ENCODE peak calls at places on chromosomes 11 and 22, in nine cellular contexts. L is spleen, X is HCT116, D is heart left ventricle, A is ovary, U is K562, C is transverse colon, H is uterus, W is right lobe of liver. G is an unnamed sample.

GRCh38 chr11:62708423-62709261 is 1.2 kb downstream of the GNG3 start:
- DNase-seq in L (peak; percentile 90), X (no peak), D (no peak), A (peak; percentile 59), U (no peak), C (peak; percentile 54), H (peak; percentile 53), W (no peak), G (peak; percentile 67)

GRCh38 chr11:63663809-63664208 is 7.4 kb downstream of the ATL3 start:
- DNase-seq in L (no peak), X (no peak), D (no peak), A (no peak), U (no peak), C (no peak), H (no peak), W (no peak), G (no peak)

GRCh38 chr22:47168441-47168840 is 406.0 kb downstream of the TBC1D22A start:
- DNase-seq in L (peak; percentile 41), X (no peak), D (peak; percentile 7), A (no peak), U (no peak), C (peak; percentile 4), H (no peak), W (peak; percentile 29), G (peak; percentile 4)

GRCh38 chr11:15947681-15948648 is 408.4 kb downstream of the SOX6 start:
- DNase-seq in L (no peak), X (no peak), D (no peak), A (no peak), U (no peak), C (no peak), H (no peak), W (peak; percentile 94), G (no peak)

GRCh38 chr11:2998073-2998850 is 6.1 kb upstream of the NAP1L4 start:
- DNase-seq in L (no peak), X (no peak), D (no peak), A (no peak), U (peak; percentile 51), C (peak; percentile 42), H (no peak), W (peak; percentile 27), G (no peak)

GRCh38 chr22:40241200-40241763 is 63.6 kb downstream of the TNRC6B start:
- DNase-seq in L (no peak), X (no peak), D (no peak), A (no peak), U (no peak), C (no peak), H (no peak), W (no peak), G (no peak)

GRCh38 chr22:42468841-42469240 is 36.6 kb upstream of the NFAM1 start:
- DNase-seq in L (no peak), X (no peak), D (no peak), A (no peak), U (peak; percentile 17), C (no peak), H (no peak), W (no peak), G (no peak)

GRCh38 chr11:20937826-20938225 is 268.4 kb downstream of the NELL1 start:
- DNase-seq in L (no peak), X (no peak), D (no peak), A (no peak), U (no peak), C (no peak), H (no peak), W (no peak), G (no peak)

GRCh38 chr11:62337682-62338181 is 484 bp downstream of the ASRGL1 start:
- DNase-seq in L (peak; percentile 80), X (no peak), D (peak; percentile 28), A (peak; percentile 23), U (peak; percentile 40), C (peak; percentile 35), H (no peak), W (peak; percentile 49), G (peak; percentile 58)

GRCh38 chr22:48744967-48745841 is 1082.5 kb downstream of the BRD1 start:
- DNase-seq in L (peak; percentile 63), X (no peak), D (no peak), A (no peak), U (no peak), C (no peak), H (no peak), W (no peak), G (no peak)

GRCh38 chr11:61083601-61084147 is 18.6 kb upstream of the CD5 start:
- DNase-seq in L (no peak), X (no peak), D (no peak), A (no peak), U (no peak), C (no peak), H (no peak), W (no peak), G (no peak)

GRCh38 chr11:68596231-68596630 is 88.1 kb upstream of the GAL start:
- DNase-seq in L (no peak), X (no peak), D (no peak), A (no peak), U (no peak), C (no peak), H (no peak), W (no peak), G (no peak)

GRCh38 chr11:72243567-72244316 is at the start of gene PHOX2A:
- DNase-seq in L (no peak), X (no peak), D (no peak), A (no peak), U (no peak), C (no peak), H (no peak), W (no peak), G (peak; percentile 45)

GRCh38 chr11:111407652-111408051 is 28.6 kb upstream of the POU2AF1 start:
- DNase-seq in L (no peak), X (no peak), D (no peak), A (no peak), U (no peak), C (no peak), H (no peak), W (no peak), G (no peak)

GRCh38 chr11:6746086-6746618 is 25.6 kb downstream of the OR2AG2 start:
- DNase-seq in L (peak; percentile 82), X (no peak), D (no peak), A (no peak), U (no peak), C (peak; percentile 55), H (no peak), W (no peak), G (no peak)

GRCh38 chr22:40727607-40728325 is 48.5 kb downstream of the MCHR1 start:
- DNase-seq in L (no peak), X (no peak), D (no peak), A (no peak), U (no peak), C (no peak), H (no peak), W (no peak), G (no peak)

GRCh38 chr22:32527756-32528155 is 53.1 kb downstream of the FBXO7 start:
- DNase-seq in L (no peak), X (no peak), D (no peak), A (no peak), U (peak; percentile 21), C (no peak), H (no peak), W (no peak), G (no peak)

GRCh38 chr11:61797263-61797944 is 4.7 kb downstream of the FEN1 start:
- DNase-seq in L (peak; percentile 76), X (peak; percentile 76), D (peak; percentile 82), A (peak; percentile 82), U (no peak), C (peak; percentile 83), H (peak; percentile 86), W (peak; percentile 81), G (peak; percentile 80)

GRCh38 chr11:93116641-93117577 is 80.9 kb downstream of the SLC36A4 start:
- DNase-seq in L (no peak), X (no peak), D (no peak), A (no peak), U (no peak), C (peak; percentile 86), H (no peak), W (no peak), G (no peak)

GRCh38 chr11:73781303-73781702 is 6.4 kb upstream of the MRPL48 start:
- DNase-seq in L (no peak), X (no peak), D (no peak), A (no peak), U (no peak), C (no peak), H (no peak), W (no peak), G (no peak)

GRCh38 chr11:22732588-22732987 is 66.2 kb downstream of the GAS2 start:
- DNase-seq in L (no peak), X (no peak), D (no peak), A (no peak), U (no peak), C (no peak), H (no peak), W (no peak), G (no peak)

GRCh38 chr11:122765487-122766131 is 72.7 kb upstream of the CRTAM start:
- DNase-seq in L (no peak), X (no peak), D (no peak), A (no peak), U (no peak), C (no peak), H (no peak), W (no peak), G (no peak)

GRCh38 chr11:90171359-90171758 is 36.9 kb downstream of the NAALAD2 start:
- DNase-seq in L (no peak), X (no peak), D (no peak), A (no peak), U (no peak), C (no peak), H (no peak), W (no peak), G (no peak)

GRCh38 chr11:12845739-12846358 is 163.3 kb upstream of the RASSF10 start:
- DNase-seq in L (no peak), X (no peak), D (peak; percentile 57), A (no peak), U (peak; percentile 48), C (peak; percentile 63), H (no peak), W (no peak), G (no peak)
- TF ChIP-seq POLR2A in L (no peak), X (no peak), D (no peak), A (no peak), U (no peak), C (peak; percentile 15), H (no peak), W (no peak), G (no peak)

GRCh38 chr11:65870307-65870658 is 2.3 kb downstream of the EFEMP2 start:
- DNase-seq in L (peak; percentile 80), X (no peak), D (peak; percentile 32), A (peak; percentile 32), U (no peak), C (no peak), H (no peak), W (no peak), G (peak; percentile 57)
- H3K4me1 ChIP-seq in L (peaks cover 56% of the 10 kb centered on the region), X (peaks cover 10% of the 10 kb centered on the region), D (peaks cover 3% of the 10 kb centered on the region), A (peaks cover 4% of the 10 kb centered on the region), U (peaks cover 67% of the 10 kb centered on the region), C (peaks cover 30% of the 10 kb centered on the region), H (no peaks in the 10 kb centered on the region), W (no peaks in the 10 kb centered on the region), G (peaks cover 17% of the 10 kb centered on the region)

GRCh38 chr11:18798941-18799469 is 7.4 kb upstream of the PTPN5 start:
- DNase-seq in L (no peak), X (no peak), D (no peak), A (no peak), U (no peak), C (no peak), H (no peak), W (no peak), G (no peak)
- TF ChIP-seq CTCF in L (no peak), X (no peak), D (no peak), A (no peak), U (no peak), C (no peak), H (no peak), W (no peak), G (no peak)

GRCh38 chr22:20996598-20997535 is 5.1 kb downstream of the THAP7 start:
- DNase-seq in L (no peak), X (no peak), D (no peak), A (no peak), U (no peak), C (no peak), H (no peak), W (peak; percentile 42), G (no peak)
- TF ChIP-seq POLR2A in L (no peak), X (no peak), D (no peak), A (no peak), U (no peak), C (peak; percentile 6), H (no peak), W (no peak), G (no peak)

G was measured in adrenal gland.